ENCODE peak calls at places on chromosomes 2 and 18, in six cellular contexts. One of them, this sample, is unnamed. For H4K20me1, the result is how much of the 10 kb centered on the place peaks cover.

GRCh38 chr2:206797376-206797775 is 32.0 kb downstream of the FASTKD2 start:
- DNase-seq in HCT116: no peak
- DNase-seq in PC-3: no peak
- DNase-seq in MM.1S: no peak
- DNase-seq in neural progenitor cell: no peak
- DNase-seq in SK-N-SH: no peak
- DNase-seq in this sample: no peak

GRCh38 chr2:151881342-151881741 is 53.1 kb upstream of the ARL5A start:
- DNase-seq in PC-3: no peak
- DNase-seq in neural progenitor cell: no peak
- DNase-seq in MM.1S: no peak
- DNase-seq in SK-N-SH: no peak
- DNase-seq in HCT116: no peak
- DNase-seq in this sample: no peak

GRCh38 chr2:101063753-101064502 is 61.8 kb downstream of the RPL31 start:
- DNase-seq in HCT116: no peak
- DNase-seq in PC-3: peak
- DNase-seq in neural progenitor cell: no peak
- DNase-seq in MM.1S: no peak
- DNase-seq in SK-N-SH: no peak
- DNase-seq in this sample: peak

GRCh38 chr2:42792583-42793313 is at the start of gene HAAO:
- DNase-seq in HCT116: no peak
- DNase-seq in neural progenitor cell: peak
- DNase-seq in PC-3: no peak
- DNase-seq in MM.1S: no peak
- DNase-seq in SK-N-SH: peak
- DNase-seq in this sample: peak

GRCh38 chr2:106065268-106065982 is 128.7 kb downstream of the UXS1 start:
- DNase-seq in HCT116: no peak
- DNase-seq in SK-N-SH: peak
- DNase-seq in PC-3: no peak
- DNase-seq in MM.1S: no peak
- DNase-seq in neural progenitor cell: peak
- DNase-seq in this sample: no peak

GRCh38 chr18:73942081-73942625 is 205.5 kb downstream of the FBXO15 start:
- DNase-seq in PC-3: peak
- DNase-seq in MM.1S: no peak
- DNase-seq in SK-N-SH: no peak
- DNase-seq in HCT116: no peak
- DNase-seq in neural progenitor cell: no peak
- DNase-seq in this sample: no peak

GRCh38 chr2:8252997-8253694 is 428.7 kb upstream of the ID2 start:
- DNase-seq in neural progenitor cell: peak
- DNase-seq in MM.1S: no peak
- DNase-seq in PC-3: no peak
- DNase-seq in HCT116: no peak
- DNase-seq in SK-N-SH: no peak
- DNase-seq in this sample: no peak

GRCh38 chr2:31296641-31297287 is 62.8 kb downstream of the EHD3 start:
- DNase-seq in MM.1S: no peak
- DNase-seq in neural progenitor cell: no peak
- DNase-seq in PC-3: no peak
- DNase-seq in HCT116: no peak
- DNase-seq in SK-N-SH: no peak
- DNase-seq in this sample: peak

GRCh38 chr2:56118474-56118873 is 65.3 kb upstream of the CCDC85A start:
- DNase-seq in PC-3: peak
- DNase-seq in neural progenitor cell: no peak
- DNase-seq in SK-N-SH: no peak
- DNase-seq in HCT116: no peak
- DNase-seq in MM.1S: no peak
- DNase-seq in this sample: no peak

GRCh38 chr2:287471-287885 is 413 bp downstream of the ALKAL2 start:
- DNase-seq in MM.1S: no peak
- DNase-seq in neural progenitor cell: peak
- DNase-seq in PC-3: no peak
- DNase-seq in SK-N-SH: peak
- DNase-seq in HCT116: no peak
- DNase-seq in this sample: peak

GRCh38 chr2:197107291-197108269 is 181.1 kb upstream of the PGAP1 start:
- DNase-seq in PC-3: peak
- DNase-seq in HCT116: no peak
- DNase-seq in neural progenitor cell: no peak
- DNase-seq in MM.1S: no peak
- DNase-seq in SK-N-SH: no peak
- DNase-seq in this sample: peak

GRCh38 chr2:184680825-184681224 is 82.5 kb downstream of the ZNF804A start:
- DNase-seq in SK-N-SH: no peak
- DNase-seq in MM.1S: no peak
- DNase-seq in PC-3: no peak
- DNase-seq in neural progenitor cell: no peak
- DNase-seq in HCT116: no peak
- DNase-seq in this sample: no peak

GRCh38 chr2:26274058-26274613 is 29.4 kb downstream of the HADHB start:
- DNase-seq in SK-N-SH: no peak
- DNase-seq in HCT116: no peak
- DNase-seq in PC-3: peak
- DNase-seq in MM.1S: no peak
- DNase-seq in neural progenitor cell: no peak
- DNase-seq in this sample: peak

GRCh38 chr2:23618265-23618664 is 233.3 kb downstream of the KLHL29 start:
- DNase-seq in MM.1S: no peak
- DNase-seq in PC-3: no peak
- DNase-seq in neural progenitor cell: peak
- DNase-seq in HCT116: no peak
- DNase-seq in SK-N-SH: no peak
- DNase-seq in this sample: no peak

GRCh38 chr2:64151498-64151897 is 7.3 kb upstream of the PELI1 start:
- DNase-seq in PC-3: peak
- DNase-seq in neural progenitor cell: no peak
- DNase-seq in MM.1S: no peak
- DNase-seq in SK-N-SH: no peak
- DNase-seq in HCT116: no peak
- DNase-seq in this sample: no peak

GRCh38 chr18:28793911-28794310 is 617.0 kb upstream of the CDH2 start:
- DNase-seq in MM.1S: no peak
- DNase-seq in PC-3: peak
- DNase-seq in neural progenitor cell: no peak
- DNase-seq in SK-N-SH: peak
- DNase-seq in HCT116: no peak
- DNase-seq in this sample: no peak

GRCh38 chr2:46842876-46843275 is 72.7 kb downstream of the MCFD2 start:
- DNase-seq in PC-3: no peak
- DNase-seq in HCT116: no peak
- DNase-seq in neural progenitor cell: no peak
- DNase-seq in MM.1S: no peak
- DNase-seq in SK-N-SH: no peak
- DNase-seq in this sample: no peak

GRCh38 chr2:203869610-203870042 is 2.1 kb downstream of the CTLA4 start:
- DNase-seq in SK-N-SH: no peak
- DNase-seq in MM.1S: no peak
- DNase-seq in PC-3: no peak
- DNase-seq in HCT116: no peak
- DNase-seq in neural progenitor cell: no peak
- DNase-seq in this sample: no peak

GRCh38 chr2:233115121-233115520 is 55.0 kb downstream of the INPP5D start:
- DNase-seq in SK-N-SH: no peak
- DNase-seq in PC-3: no peak
- DNase-seq in HCT116: no peak
- DNase-seq in MM.1S: no peak
- DNase-seq in neural progenitor cell: no peak
- DNase-seq in this sample: no peak
- H4K20me1 ChIP-seq in SK-N-SH: under half
- H4K20me1 ChIP-seq in PC-3: under half
- H4K20me1 ChIP-seq in HCT116: under half
- H4K20me1 ChIP-seq in MM.1S: under half
- H4K20me1 ChIP-seq in neural progenitor cell: under half
- H4K20me1 ChIP-seq in this sample: under half

DNA sequence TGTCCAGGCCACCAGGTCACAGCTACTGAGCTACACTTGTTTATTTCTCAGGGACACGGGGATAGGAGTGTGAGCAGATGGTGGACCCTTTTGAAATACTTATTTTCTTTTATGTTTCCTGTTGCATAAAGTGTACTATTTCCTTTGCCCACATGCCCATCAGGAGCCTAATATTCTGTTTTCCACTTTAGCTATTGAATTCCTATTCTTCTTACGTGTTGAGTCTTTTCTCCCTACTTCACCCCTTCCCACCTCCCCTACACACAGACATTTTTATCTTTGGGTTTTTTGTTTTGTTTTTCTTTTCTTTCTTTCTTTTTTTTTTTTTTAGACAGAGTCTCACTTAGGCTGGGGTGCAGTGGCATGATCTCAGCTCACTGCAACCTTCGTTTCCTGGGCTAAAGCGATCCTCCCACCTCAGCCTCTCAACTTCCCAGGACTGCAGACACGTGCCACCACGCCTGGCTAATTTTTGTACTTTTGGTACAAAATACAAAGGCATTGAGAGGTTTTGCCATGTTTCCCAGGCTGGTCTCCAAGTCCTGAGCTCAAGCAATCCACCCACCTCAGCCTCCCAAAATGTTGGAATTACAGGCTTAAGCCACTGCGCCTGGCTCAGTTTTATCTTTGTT is 5.2 kb upstream of the GPR55 start:
- DNase-seq in MM.1S: no peak
- DNase-seq in HCT116: no peak
- DNase-seq in SK-N-SH: no peak
- DNase-seq in neural progenitor cell: no peak
- DNase-seq in PC-3: no peak
- DNase-seq in this sample: no peak
- TF ChIP-seq EZH2phosphoT487 in MM.1S: no peak
- TF ChIP-seq EZH2phosphoT487 in HCT116: no peak
- TF ChIP-seq EZH2phosphoT487 in SK-N-SH: no peak
- TF ChIP-seq EZH2phosphoT487 in neural progenitor cell: no peak
- TF ChIP-seq EZH2phosphoT487 in PC-3: no peak
- TF ChIP-seq EZH2phosphoT487 in this sample: no peak

GRCh38 chr2:145254291-145254690 is 734.4 kb upstream of the ZEB2 start:
- DNase-seq in PC-3: no peak
- DNase-seq in SK-N-SH: no peak
- DNase-seq in neural progenitor cell: no peak
- DNase-seq in HCT116: no peak
- DNase-seq in MM.1S: no peak
- DNase-seq in this sample: no peak

GRCh38 chr2:145258903-145259579 is 739.1 kb upstream of the ZEB2 start:
- DNase-seq in HCT116: no peak
- DNase-seq in MM.1S: no peak
- DNase-seq in PC-3: no peak
- DNase-seq in neural progenitor cell: no peak
- DNase-seq in SK-N-SH: no peak
- DNase-seq in this sample: peak

GRCh38 chr2:145257931-145258330 is 738.0 kb upstream of the ZEB2 start:
- DNase-seq in MM.1S: no peak
- DNase-seq in SK-N-SH: no peak
- DNase-seq in HCT116: no peak
- DNase-seq in neural progenitor cell: no peak
- DNase-seq in PC-3: no peak
- DNase-seq in this sample: no peak

DNA sequence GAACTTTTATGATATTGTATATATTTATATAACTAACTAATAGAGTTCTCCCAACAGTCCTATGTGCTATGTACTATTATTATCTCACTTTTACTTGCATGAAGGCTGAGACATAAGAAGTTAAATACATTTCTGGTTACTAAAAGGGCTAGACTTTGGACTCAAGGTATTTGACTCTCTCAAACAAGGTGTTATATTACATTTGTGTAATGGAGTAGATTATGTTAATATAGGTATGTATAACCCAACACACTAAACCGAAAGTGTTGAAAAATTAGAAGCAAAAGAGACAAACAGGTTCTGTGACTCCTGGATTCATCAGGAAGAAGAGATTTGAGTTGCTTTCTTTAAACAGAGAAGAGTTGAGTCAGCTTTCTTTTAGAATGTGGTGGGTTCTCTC is 733.6 kb upstream of the ZEB2 start:
- DNase-seq in neural progenitor cell: no peak
- DNase-seq in SK-N-SH: no peak
- DNase-seq in MM.1S: no peak
- DNase-seq in HCT116: no peak
- DNase-seq in PC-3: peak
- DNase-seq in this sample: no peak
- H3K9ac ChIP-seq in neural progenitor cell: no peak
- H3K9ac ChIP-seq in SK-N-SH: no peak
- H3K9ac ChIP-seq in MM.1S: no peak
- H3K9ac ChIP-seq in HCT116: no peak
- H3K9ac ChIP-seq in PC-3: no peak
- H3K9ac ChIP-seq in this sample: no peak

GRCh38 chr2:127104881-127105655 is 1.9 kb downstream of the BIN1 start:
- DNase-seq in neural progenitor cell: peak
- DNase-seq in PC-3: no peak
- DNase-seq in SK-N-SH: peak
- DNase-seq in HCT116: no peak
- DNase-seq in MM.1S: no peak
- DNase-seq in this sample: peak
- H4K20me1 ChIP-seq in neural progenitor cell: under half
- H4K20me1 ChIP-seq in PC-3: under half
- H4K20me1 ChIP-seq in SK-N-SH: under half
- H4K20me1 ChIP-seq in HCT116: under half
- H4K20me1 ChIP-seq in MM.1S: under half
- H4K20me1 ChIP-seq in this sample: under half

GRCh38 chr2:176063958-176064357 is 19.8 kb downstream of the EVX2 start:
- DNase-seq in MM.1S: peak
- DNase-seq in PC-3: no peak
- DNase-seq in HCT116: no peak
- DNase-seq in neural progenitor cell: no peak
- DNase-seq in SK-N-SH: no peak
- DNase-seq in this sample: no peak
- TF ChIP-seq EZH2phosphoT487 in MM.1S: no peak
- TF ChIP-seq EZH2phosphoT487 in PC-3: no peak
- TF ChIP-seq EZH2phosphoT487 in HCT116: no peak
- TF ChIP-seq EZH2phosphoT487 in neural progenitor cell: no peak
- TF ChIP-seq EZH2phosphoT487 in SK-N-SH: no peak
- TF ChIP-seq EZH2phosphoT487 in this sample: no peak

GRCh38 chr2:72921088-72921851 is 4.0 kb downstream of the EMX1 start:
- DNase-seq in PC-3: no peak
- DNase-seq in neural progenitor cell: no peak
- DNase-seq in HCT116: no peak
- DNase-seq in MM.1S: no peak
- DNase-seq in SK-N-SH: peak
- DNase-seq in this sample: no peak

GRCh38 chr2:72921866-72922265 is 4.5 kb downstream of the EMX1 start:
- DNase-seq in HCT116: no peak
- DNase-seq in SK-N-SH: peak
- DNase-seq in MM.1S: no peak
- DNase-seq in PC-3: no peak
- DNase-seq in neural progenitor cell: no peak
- DNase-seq in this sample: no peak

GRCh38 chr2:72917875-72918660 is 749 bp downstream of the EMX1 start:
- DNase-seq in HCT116: no peak
- DNase-seq in neural progenitor cell: peak
- DNase-seq in MM.1S: no peak
- DNase-seq in PC-3: no peak
- DNase-seq in SK-N-SH: peak
- DNase-seq in this sample: no peak

GRCh38 chr2:72919414-72920316 is 2.3 kb downstream of the EMX1 start:
- DNase-seq in neural progenitor cell: peak
- DNase-seq in MM.1S: no peak
- DNase-seq in PC-3: no peak
- DNase-seq in HCT116: no peak
- DNase-seq in SK-N-SH: peak
- DNase-seq in this sample: peak

GRCh38 chr2:72920317-72921087 is 3.2 kb downstream of the EMX1 start:
- DNase-seq in SK-N-SH: peak
- DNase-seq in neural progenitor cell: peak
- DNase-seq in HCT116: no peak
- DNase-seq in PC-3: no peak
- DNase-seq in MM.1S: no peak
- DNase-seq in this sample: peak
- H3K9ac ChIP-seq in SK-N-SH: no peak
- H3K9ac ChIP-seq in neural progenitor cell: no peak
- H3K9ac ChIP-seq in HCT116: no peak
- H3K9ac ChIP-seq in PC-3: no peak
- H3K9ac ChIP-seq in MM.1S: no peak
- H3K9ac ChIP-seq in this sample: no peak